ENCODE peak calls at places on chromosomes 11 and 22, in ten cellular contexts. O, G, S, L, D, Y, V, U, W and M are unnamed samples.
A peak's percentile ranks its signal among the peaks of the same experiment; 100 is the strongest.

GRCh38 chr11:15707194-15707593 is 592.5 kb downstream of the INSC start:
- DNase-seq in O (no peak), G (no peak), S (no peak), L (no peak), D (no peak), Y (no peak), V (no peak), U (no peak), W (no peak), M (no peak)

GRCh38 chr11:14179126-14179820 is 179.7 kb downstream of the RRAS2 start:
- DNase-seq in O (no peak), G (peak; percentile 72), S (no peak), L (no peak), D (no peak), Y (no peak), V (no peak), U (no peak), W (no peak), M (no peak)

GRCh38 chr11:43904737-43905515 is 24.3 kb downstream of the ALKBH3 start:
- DNase-seq in O (no peak), G (no peak), S (no peak), L (no peak), D (no peak), Y (peak; percentile 63), V (no peak), U (no peak), W (no peak), M (no peak)

GRCh38 chr22:37742374-37743092 is 45.7 kb downstream of the TRIOBP start:
- DNase-seq in O (no peak), G (peak; percentile 72), S (no peak), L (no peak), D (no peak), Y (no peak), V (no peak), U (no peak), W (no peak), M (peak; percentile 58)

GRCh38 chr22:29762263-29762662 is 4.5 kb downstream of the ZMAT5 start:
- DNase-seq in O (no peak), G (no peak), S (no peak), L (no peak), D (no peak), Y (no peak), V (no peak), U (no peak), W (no peak), M (no peak)

GRCh38 chr11:70680781-70681281 is 282.5 kb downstream of the CTTN start:
- DNase-seq in O (no peak), G (no peak), S (peak; percentile 16), L (no peak), D (no peak), Y (no peak), V (peak; percentile 33), U (no peak), W (no peak), M (no peak)

GRCh38 chr11:35158371-35159081 is 19.6 kb downstream of the CD44 start:
- DNase-seq in O (no peak), G (no peak), S (no peak), L (no peak), D (no peak), Y (peak; percentile 51), V (no peak), U (no peak), W (no peak), M (no peak)

GRCh38 chr11:3091846-3092602 is 34.8 kb upstream of the CARS1 start:
- DNase-seq in O (peak; percentile 41), G (no peak), S (peak; percentile 66), L (peak; percentile 59), D (peak; percentile 60), Y (peak; percentile 23), V (peak; percentile 85), U (peak; percentile 61), W (peak; percentile 50), M (peak; percentile 81)

GRCh38 chr22:29520851-29521250 is 32.7 kb downstream of the THOC5 start:
- DNase-seq in O (no peak), G (no peak), S (no peak), L (no peak), D (no peak), Y (no peak), V (no peak), U (no peak), W (no peak), M (no peak)